ENCODE peak calls at places on chromosomes 11 and 22, in ten cellular contexts. X is upper lobe of left lung, J is right atrium auricular region, I is left ventricle myocardium inferior, R is H1, B is OCI-LY7, S is small intestine, W is Peyer's patch, V is body of pancreas, F is lower lobe of right lung. O is an unnamed sample.

GRCh38 chr11:12871251-12871650 is 137.9 kb upstream of the RASSF10 start:
- DNase-seq in X (no peak), J (no peak), I (no peak), R (no peak), B (no peak), S (no peak), W (no peak), V (no peak), F (no peak), O (no peak)

GRCh38 chr11:93017821-93018690 is 48.6 kb downstream of the MTNR1B start:
- DNase-seq in X (no peak), J (no peak), I (no peak), R (no peak), B (no peak), S (no peak), W (no peak), V (no peak), F (no peak), O (no peak)

GRCh38 chr11:2675540-2675939 is 24.3 kb downstream of the KCNQ1OT1 start:
- DNase-seq in X (no peak), J (no peak), I (no peak), R (no peak), B (no peak), S (no peak), W (peak; percentile 33), V (peak; percentile 5), F (no peak), O (no peak)

GRCh38 chr11:1085440-1086170 is 10.9 kb downstream of the MUC2 start:
- DNase-seq in X (peak; percentile 78), J (no peak), I (peak; percentile 13), R (no peak), B (no peak), S (no peak), W (no peak), V (peak; percentile 2), F (peak; percentile 41), O (no peak)

GRCh38 chr22:39641660-39642059 is 71.1 kb downstream of the CACNA1I start:
- DNase-seq in X (no peak), J (no peak), I (no peak), R (no peak), B (no peak), S (no peak), W (no peak), V (no peak), F (no peak), O (no peak)

GRCh38 chr11:68337399-68337835 is 25.0 kb downstream of the LRP5 start:
- DNase-seq in X (no peak), J (no peak), I (no peak), R (no peak), B (no peak), S (no peak), W (no peak), V (no peak), F (peak; percentile 56), O (no peak)

GRCh38 chr11:83641511-83641910 is 355.3 kb upstream of the CCDC90B start:
- DNase-seq in X (no peak), J (peak; percentile 60), I (peak; percentile 37), R (no peak), B (no peak), S (no peak), W (no peak), V (no peak), F (no peak), O (no peak)

GRCh38 chr11:1927151-1928037 is 7.9 kb downstream of the TNNT3 start:
- DNase-seq in X (peak; percentile 72), J (no peak), I (no peak), R (no peak), B (no peak), S (no peak), W (no peak), V (no peak), F (no peak), O (no peak)

GRCh38 chr11:130122141-130122575 is 37.4 kb upstream of the ST14 start:
- DNase-seq in X (no peak), J (no peak), I (no peak), R (no peak), B (peak; percentile 41), S (no peak), W (no peak), V (no peak), F (no peak), O (no peak)

GRCh38 chr11:2437516-2437915 is 6.8 kb downstream of the TRPM5 start:
- DNase-seq in X (no peak), J (no peak), I (peak; percentile 4), R (no peak), B (no peak), S (no peak), W (no peak), V (no peak), F (no peak), O (no peak)

GRCh38 chr11:120674537-120674936 is 163.0 kb downstream of the GRIK4 start:
- DNase-seq in X (no peak), J (no peak), I (no peak), R (no peak), B (no peak), S (peak; percentile 78), W (no peak), V (no peak), F (no peak), O (no peak)

GRCh38 chr22:24590596-24591173 is 2.2 kb downstream of the LRRC75B start:
- DNase-seq in X (no peak), J (no peak), I (no peak), R (no peak), B (no peak), S (no peak), W (no peak), V (no peak), F (no peak), O (no peak)

GRCh38 chr11:44585421-44585820 is 20.0 kb downstream of the CD82 start:
- DNase-seq in X (no peak), J (no peak), I (no peak), R (no peak), B (no peak), S (no peak), W (no peak), V (no peak), F (no peak), O (no peak)

GRCh38 chr22:46579751-46580449 is 40.3 kb upstream of the GRAMD4 start:
- DNase-seq in X (no peak), J (no peak), I (peak; percentile 16), R (no peak), B (no peak), S (no peak), W (peak; percentile 45), V (no peak), F (no peak), O (no peak)
- H3K27ac ChIP-seq in X (peak overlapping the region; percentile 68), J (peak overlapping the region; percentile 90), I (peak overlapping the region; percentile 89), R (no peak overlapping the region), B (no peak overlapping the region), S (peak overlapping the region; percentile 89), W (peak overlapping the region; percentile 91), V (peak overlapping the region; percentile 46), F (peak overlapping the region; percentile 74), O (no peak overlapping the region)

DNA sequence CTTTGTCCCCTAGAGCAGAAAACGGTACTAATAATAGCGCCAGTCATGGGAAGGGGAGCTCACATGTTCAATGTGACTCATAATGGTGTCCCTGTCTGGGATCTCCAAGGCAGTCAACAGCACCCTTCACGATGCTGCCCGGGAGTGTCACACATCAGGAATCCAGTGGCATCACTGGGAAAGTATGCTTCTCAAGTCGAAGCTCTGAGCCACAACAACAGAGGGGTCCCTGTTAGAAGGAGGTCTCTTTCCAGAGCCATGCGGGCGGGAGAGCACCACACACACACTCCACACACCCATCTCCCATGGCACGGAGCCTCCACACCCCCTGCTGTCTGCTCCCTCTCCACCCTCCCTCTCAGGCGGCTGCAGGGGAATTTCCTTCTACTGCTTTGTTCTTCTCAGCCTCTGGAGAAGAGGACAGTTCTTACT is 119.7 kb downstream of the ETS1 start:
- DNase-seq in X (no peak), J (peak; percentile 86), I (no peak), R (no peak), B (no peak), S (no peak), W (peak; percentile 72), V (no peak), F (no peak), O (no peak)
- H3K4me1 ChIP-seq in X (peaks cover 69% of the 10 kb centered on the region), J (peaks cover 87% of the 10 kb centered on the region), I (peaks cover 100% of the 10 kb centered on the region), R (no peaks in the 10 kb centered on the region), B (peaks cover 100% of the 10 kb centered on the region), S (peaks cover 36% of the 10 kb centered on the region), W (peaks cover 50% of the 10 kb centered on the region), V (peaks cover 27% of the 10 kb centered on the region), F (peaks cover 94% of the 10 kb centered on the region), O (peaks cover 1% of the 10 kb centered on the region)

GRCh38 chr22:43890901-43891331 is 897 bp downstream of the PNPLA5 start:
- DNase-seq in X (peak; percentile 79), J (no peak), I (no peak), R (no peak), B (no peak), S (no peak), W (no peak), V (no peak), F (no peak), O (no peak)

GRCh38 chr22:43893266-43893665 is 1.5 kb upstream of the PNPLA5 start:
- DNase-seq in X (no peak), J (no peak), I (no peak), R (no peak), B (no peak), S (no peak), W (no peak), V (no peak), F (no peak), O (no peak)

GRCh38 chr22:43894122-43894521 is 2.3 kb upstream of the PNPLA5 start:
- DNase-seq in X (no peak), J (no peak), I (no peak), R (no peak), B (no peak), S (no peak), W (no peak), V (no peak), F (no peak), O (no peak)

GRCh38 chr22:43891360-43892182 is at the start of gene PNPLA5:
- DNase-seq in X (peak; percentile 81), J (no peak), I (no peak), R (peak; percentile 86), B (no peak), S (no peak), W (no peak), V (no peak), F (no peak), O (peak; percentile 45)

GRCh38 chr22:43892183-43892894 is 526 bp upstream of the PNPLA5 start:
- DNase-seq in X (no peak), J (no peak), I (no peak), R (no peak), B (no peak), S (no peak), W (no peak), V (no peak), F (no peak), O (no peak)
- H3K4me3 ChIP-seq in X (no peak overlapping the region), J (no peak overlapping the region), I (no peak overlapping the region), R (peak overlapping the region; percentile 75), B (no peak overlapping the region), S (no peak overlapping the region), W (no peak overlapping the region), V (no peak overlapping the region), F (no peak overlapping the region), O (peak overlapping the region; percentile 37)

DNA sequence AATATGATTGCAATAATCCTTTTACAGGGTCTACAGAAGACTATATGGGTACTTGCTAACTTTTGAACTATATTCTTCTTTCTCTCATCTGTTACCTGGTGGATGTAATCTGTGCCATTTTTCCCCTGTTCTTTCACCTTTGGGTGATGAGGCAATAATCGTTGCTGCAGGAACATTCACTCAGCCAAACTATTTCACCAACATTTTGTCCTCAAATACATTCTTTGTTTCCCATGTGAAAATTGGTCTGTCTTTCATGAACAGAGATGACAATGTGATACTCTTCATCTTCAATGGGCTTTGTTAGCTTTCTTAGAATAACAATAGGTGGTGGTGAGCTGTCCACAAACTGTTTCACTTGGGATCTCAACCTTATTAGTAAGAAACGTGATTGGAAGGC is 52.1 kb upstream of the CAPRIN1 start:
- DNase-seq in X (no peak), J (no peak), I (no peak), R (no peak), B (no peak), S (no peak), W (no peak), V (no peak), F (no peak), O (no peak)
- H3K27ac ChIP-seq in X (no peak overlapping the region), J (no peak overlapping the region), I (no peak overlapping the region), R (no peak overlapping the region), B (no peak overlapping the region), S (no peak overlapping the region), W (no peak overlapping the region), V (no peak overlapping the region), F (no peak overlapping the region), O (no peak overlapping the region)

O was measured in iPS DF 6.9.